ENCODE peak calls at places on chromosomes 12 and 14, in four cellular contexts. N is iPS DF 6.9, C is heart right ventricle, H is psoas muscle. T is an unnamed sample.
A peak's percentile ranks its signal among the peaks of the same experiment; 100 is the strongest.

GRCh38 chr12:111180830-111181726 is 187.8 kb downstream of the PHETA1 start:
- DNase-seq in C (no peak), H (peak; percentile 70), N (no peak), T (peak; percentile 90)

GRCh38 chr12:116545936-116546335 is 13.2 kb upstream of the MAP1LC3B2 start:
- DNase-seq in N (no peak), C (no peak), H (no peak), T (no peak)

GRCh38 chr12:15323530-15323929 is 1.2 kb downstream of the PTPRO start:
- DNase-seq in C (no peak), N (no peak), H (no peak), T (no peak)

GRCh38 chr14:51846631-51847488 is 13.6 kb upstream of the GNG2 start:
- DNase-seq in N (peak; percentile 54), C (peak; percentile 61), H (peak; percentile 17), T (peak; percentile 59)

GRCh38 chr12:124501080-124501642 is 66.3 kb downstream of the NCOR2 start:
- DNase-seq in N (no peak), H (no peak), C (no peak), T (no peak)

GRCh38 chr12:65217127-65217526 is 47.7 kb downstream of the LEMD3 start:
- DNase-seq in N (no peak), H (no peak), C (no peak), T (no peak)

GRCh38 chr12:62898568-62898967 is 36.4 kb downstream of the PPM1H start:
- DNase-seq in H (no peak), N (no peak), C (no peak), T (no peak)

GRCh38 chr12:68080577-68080976 is 79.0 kb downstream of the IFNG start:
- DNase-seq in C (no peak), H (no peak), N (no peak), T (no peak)

GRCh38 chr12:96078281-96078761 is 42.9 kb upstream of the LTA4H start:
- DNase-seq in N (no peak), C (peak; percentile 82), H (peak; percentile 52), T (no peak)

GRCh38 chr12:98126637-98127335 is 388.6 kb upstream of the TMPO start:
- DNase-seq in H (no peak), C (no peak), N (no peak), T (no peak)

GRCh38 chr12:76144253-76144564 is 59.7 kb upstream of the NAP1L1 start:
- DNase-seq in N (no peak), H (no peak), C (no peak), T (peak; percentile 21)

GRCh38 chr12:25014961-25015360 is 66.1 kb upstream of the BCAT1 start:
- DNase-seq in H (no peak), C (no peak), N (no peak), T (no peak)

GRCh38 chr14:90409209-90409730 is 12.4 kb downstream of the CALM1 start:
- DNase-seq in N (no peak), C (peak; percentile 81), H (peak; percentile 38), T (no peak)

GRCh38 chr12:10122689-10123088 is 7.3 kb downstream of the CLEC7A start:
- DNase-seq in N (no peak), C (no peak), H (no peak), T (no peak)

GRCh38 chr14:36176524-36176923 is at the start of gene PTCSC3:
- DNase-seq in N (no peak), H (no peak), C (no peak), T (no peak)

GRCh38 chr14:101481557-101481956 is 79.7 kb upstream of the DIO3 start:
- DNase-seq in N (no peak), C (no peak), H (no peak), T (no peak)

GRCh38 chr12:54654926-54655325 is 6.8 kb upstream of the DCD start:
- DNase-seq in H (no peak), C (no peak), N (no peak), T (no peak)

GRCh38 chr14:53109028-53109687 is 44.0 kb downstream of the DDHD1 start:
- DNase-seq in N (no peak), C (no peak), H (no peak), T (no peak)

GRCh38 chr14:75299064-75299463 is 20.4 kb downstream of the FOS start:
- DNase-seq in N (no peak), H (peak; percentile 46), C (no peak), T (peak; percentile 48)

GRCh38 chr14:71692496-71692895 is 239.7 kb upstream of the RGS6 start:
- DNase-seq in H (no peak), C (no peak), N (no peak), T (no peak)

GRCh38 chr14:91350813-91351507 is 66.7 kb downstream of the CCDC88C start:
- DNase-seq in C (no peak), N (no peak), H (no peak), T (no peak)

GRCh38 chr14:72416892-72417291 is 477.0 kb downstream of the DPF3 start:
- DNase-seq in C (no peak), N (no peak), H (no peak), T (no peak)

GRCh38 chr12:27899151-27899661 is 73.3 kb downstream of the PTHLH start:
- DNase-seq in C (no peak), N (no peak), H (no peak), T (no peak)

GRCh38 chr14:87805315-87805723 is 187.7 kb downstream of the GALC start:
- DNase-seq in N (peak; percentile 55), C (peak; percentile 29), H (peak; percentile 33), T (peak; percentile 14)

GRCh38 chr14:104604461-104605449 is at the start of gene TMEM179:
- DNase-seq in C (no peak), H (no peak), N (peak; percentile 18), T (no peak)
- H3K4me3 ChIP-seq in C (no peak within 1 kb of the TSS), H (no peak within 1 kb of the TSS), N (peak within 1 kb of the TSS; percentile 12), T (no peak within 1 kb of the TSS)

GRCh38 chr12:93813181-93813580 is 136.0 kb downstream of the CRADD start:
- DNase-seq in C (no peak), N (no peak), H (no peak), T (no peak)
- H3K27ac ChIP-seq in C (peak overlapping the region; percentile 80), N (no peak overlapping the region), H (peak overlapping the region; percentile 95), T (peak overlapping the region; percentile 91)

GRCh38 chr12:127929172-127929571 is 337.8 kb upstream of the TMEM132C start:
- DNase-seq in H (no peak), N (no peak), C (no peak), T (no peak)
- H3K4me1 ChIP-seq in H (no peaks in the 10 kb centered on the region), N (no peaks in the 10 kb centered on the region), C (peaks cover 30% of the 10 kb centered on the region), T (no peaks in the 10 kb centered on the region)

DNA sequence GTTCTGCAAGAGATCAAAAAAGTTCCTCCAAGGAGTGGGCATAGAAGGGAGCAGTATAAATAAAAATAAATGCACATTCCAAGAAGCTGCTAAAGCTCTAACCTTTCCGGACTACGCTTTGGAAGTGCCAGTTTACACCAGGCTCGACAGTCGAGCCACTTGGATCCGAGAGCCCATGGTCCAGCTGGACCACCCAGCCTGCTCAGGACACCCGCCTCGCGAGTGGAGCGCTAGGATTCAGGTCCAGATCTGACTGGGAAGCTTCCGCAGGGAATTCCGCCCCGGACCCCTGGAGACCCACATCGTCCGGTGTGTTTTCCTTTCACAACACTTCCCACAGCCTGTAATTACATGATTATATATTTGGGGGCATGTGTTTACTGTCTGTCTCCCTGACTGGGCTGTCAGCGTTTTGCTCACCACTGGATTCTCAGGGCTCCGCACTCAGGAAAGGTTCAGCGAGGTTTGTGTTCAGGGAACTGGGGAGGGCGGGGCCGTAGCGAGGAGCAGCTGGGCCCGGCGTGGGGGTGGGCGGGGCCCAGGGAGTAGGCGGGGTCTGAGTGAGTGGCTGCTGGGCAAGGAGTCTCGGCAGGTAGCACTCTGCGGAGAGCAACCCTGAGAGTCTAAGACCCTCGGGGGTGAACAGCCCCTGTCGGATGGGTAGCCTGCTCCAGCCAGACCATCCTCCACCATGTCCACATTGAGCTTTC is 52.3 kb upstream of the TMEM263 start:
- DNase-seq in N (peak; percentile 48), C (peak; percentile 69), H (peak; percentile 75), T (peak; percentile 61)
- H3K4me3 ChIP-seq in N (peak overlapping the region; percentile 42), C (no peak overlapping the region), H (peak overlapping the region; percentile 63), T (peak overlapping the region; percentile 20)

DNA sequence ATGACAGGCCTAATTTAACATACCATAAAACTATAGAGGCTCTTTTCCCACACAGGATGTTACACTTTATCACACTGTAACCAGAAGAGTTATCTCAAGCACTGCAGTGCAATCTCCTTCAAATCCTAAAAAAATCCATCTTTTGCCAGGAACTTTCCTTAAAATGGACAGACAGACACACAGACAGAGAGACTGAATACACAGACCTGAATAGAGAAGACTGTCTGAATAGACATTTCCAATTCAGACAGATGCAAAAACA is 6.5 kb downstream of the CORO1C start:
- DNase-seq in C (no peak), H (no peak), N (no peak), T (no peak)
- H3K27ac ChIP-seq in C (peak overlapping the region; percentile 19), H (peak overlapping the region; percentile 84), N (no peak overlapping the region), T (no peak overlapping the region)

GRCh38 chr14:69046468-69046867 is 67.4 kb upstream of the ACTN1 start:
- DNase-seq in N (no peak), H (no peak), C (peak; percentile 84), T (peak; percentile 55)
- H3K4me1 ChIP-seq in N (peaks cover 13% of the 10 kb centered on the region), H (peaks cover 63% of the 10 kb centered on the region), C (peaks cover 88% of the 10 kb centered on the region), T (peaks cover 93% of the 10 kb centered on the region)

GRCh38 chr12:1590083-1590979 is 4.0 kb downstream of the FBXL14 start:
- DNase-seq in N (no peak), C (peak; percentile 25), H (no peak), T (no peak)
- H3K4me3 ChIP-seq in N (no peak overlapping the region), C (peak overlapping the region; percentile 15), H (peak overlapping the region; percentile 96), T (peak overlapping the region; percentile 16)

GRCh38 chr12:56724660-56724988 is 475 bp downstream of the NACA start:
- DNase-seq in H (no peak), C (peak; percentile 20), N (no peak), T (no peak)
- H3K27ac ChIP-seq in H (peak overlapping the region; percentile 93), C (peak overlapping the region; percentile 83), N (no peak overlapping the region), T (peak overlapping the region; percentile 95)